ENCODE peak calls at places on chromosomes 2 and 18, in ten cellular contexts. F is spleen, W is uterus, B is sigmoid colon, P is heart left ventricle, G is IMR-90, Y is testis, K is stomach, J is A549, H is tibial nerve. M is an unnamed sample.
A peak's percentile ranks its signal among the peaks of the same experiment; 100 is the strongest.

GRCh38 chr18:63320690-63321265 is 1.2 kb upstream of the BCL2 start:
- DNase-seq in F (peak; percentile 91), W (peak; percentile 55), B (peak; percentile 81), P (peak; percentile 43), G (peak; percentile 32), Y (peak; percentile 69), K (peak; percentile 31), J (peak; percentile 34), H (no peak), M (peak; percentile 17)

GRCh38 chr18:58254873-58255511 is 211.0 kb downstream of the NEDD4L start:
- DNase-seq in F (no peak), W (no peak), B (peak; percentile 73), P (peak; percentile 57), G (peak; percentile 51), Y (no peak), K (no peak), J (no peak), H (no peak), M (no peak)

GRCh38 chr18:11323359-11323819 is 174.0 kb upstream of the PIEZO2 start:
- DNase-seq in F (no peak), W (no peak), B (no peak), P (no peak), G (peak; percentile 72), Y (peak; percentile 38), K (no peak), J (peak; percentile 61), H (no peak), M (no peak)

GRCh38 chr2:119219873-119220272 is 3.8 kb upstream of the STEAP3 start:
- DNase-seq in F (no peak), W (no peak), B (no peak), P (no peak), G (peak; percentile 62), Y (no peak), K (no peak), J (no peak), H (no peak), M (no peak)

GRCh38 chr2:44087714-44088092 is 81.0 kb upstream of the PPM1B start:
- DNase-seq in F (no peak), W (no peak), B (no peak), P (no peak), G (no peak), Y (no peak), K (no peak), J (no peak), H (no peak), M (no peak)

GRCh38 chr2:58918138-58918537 is 677.0 kb upstream of the FANCL start:
- DNase-seq in F (no peak), W (no peak), B (no peak), P (no peak), G (peak; percentile 76), Y (no peak), K (no peak), J (no peak), H (no peak), M (no peak)

GRCh38 chr2:118112771-118113334 is 24.6 kb downstream of the INSIG2 start:
- DNase-seq in F (no peak), W (no peak), B (no peak), P (no peak), G (peak; percentile 71), Y (no peak), K (no peak), J (peak; percentile 71), H (no peak), M (no peak)

GRCh38 chr18:80070825-80071224 is 36.6 kb downstream of the RBFA start:
- DNase-seq in F (no peak), W (no peak), B (no peak), P (no peak), G (no peak), Y (no peak), K (no peak), J (no peak), H (no peak), M (no peak)

GRCh38 chr2:109260886-109261700 is 132.1 kb downstream of the SH3RF3 start:
- DNase-seq in F (peak; percentile 50), W (no peak), B (peak; percentile 19), P (no peak), G (peak; percentile 34), Y (peak; percentile 15), K (no peak), J (peak; percentile 30), H (no peak), M (no peak)

GRCh38 chr2:209519911-209520310 is 96.1 kb downstream of the MAP2 start:
- DNase-seq in F (no peak), W (no peak), B (no peak), P (no peak), G (no peak), Y (no peak), K (no peak), J (no peak), H (no peak), M (no peak)

GRCh38 chr2:159807183-159808037 is 9.4 kb upstream of the CD302 start:
- DNase-seq in F (no peak), W (no peak), B (no peak), P (peak; percentile 14), G (peak; percentile 61), Y (peak; percentile 63), K (peak; percentile 42), J (peak; percentile 72), H (no peak), M (no peak)

GRCh38 chr18:49007663-49008062 is 56.9 kb upstream of the SMAD7 start:
- DNase-seq in F (peak; percentile 42), W (no peak), B (no peak), P (no peak), G (no peak), Y (no peak), K (no peak), J (no peak), H (no peak), M (no peak)

GRCh38 chr2:69151974-69152373 is 139.0 kb downstream of the ANTXR1 start:
- DNase-seq in F (no peak), W (peak; percentile 44), B (no peak), P (no peak), G (no peak), Y (no peak), K (no peak), J (no peak), H (no peak), M (no peak)

GRCh38 chr18:49846263-49846662 is 32.9 kb upstream of the ACAA2 start:
- DNase-seq in F (no peak), W (no peak), B (no peak), P (peak; percentile 25), G (peak; percentile 35), Y (no peak), K (no peak), J (no peak), H (no peak), M (no peak)

GRCh38 chr2:202290316-202290715 is 24.8 kb downstream of the NOP58 start:
- DNase-seq in F (no peak), W (no peak), B (no peak), P (no peak), G (peak; percentile 47), Y (no peak), K (no peak), J (no peak), H (no peak), M (no peak)
- H3K4me1 ChIP-seq in F (no peaks in the 10 kb centered on the region), W (no peaks in the 10 kb centered on the region), B (no peaks in the 10 kb centered on the region), P (no peaks in the 10 kb centered on the region), G (peaks cover 7% of the 10 kb centered on the region), Y (no peaks in the 10 kb centered on the region), K (no peaks in the 10 kb centered on the region), J (no peaks in the 10 kb centered on the region), H (no peaks in the 10 kb centered on the region), M (no peaks in the 10 kb centered on the region)

DNA sequence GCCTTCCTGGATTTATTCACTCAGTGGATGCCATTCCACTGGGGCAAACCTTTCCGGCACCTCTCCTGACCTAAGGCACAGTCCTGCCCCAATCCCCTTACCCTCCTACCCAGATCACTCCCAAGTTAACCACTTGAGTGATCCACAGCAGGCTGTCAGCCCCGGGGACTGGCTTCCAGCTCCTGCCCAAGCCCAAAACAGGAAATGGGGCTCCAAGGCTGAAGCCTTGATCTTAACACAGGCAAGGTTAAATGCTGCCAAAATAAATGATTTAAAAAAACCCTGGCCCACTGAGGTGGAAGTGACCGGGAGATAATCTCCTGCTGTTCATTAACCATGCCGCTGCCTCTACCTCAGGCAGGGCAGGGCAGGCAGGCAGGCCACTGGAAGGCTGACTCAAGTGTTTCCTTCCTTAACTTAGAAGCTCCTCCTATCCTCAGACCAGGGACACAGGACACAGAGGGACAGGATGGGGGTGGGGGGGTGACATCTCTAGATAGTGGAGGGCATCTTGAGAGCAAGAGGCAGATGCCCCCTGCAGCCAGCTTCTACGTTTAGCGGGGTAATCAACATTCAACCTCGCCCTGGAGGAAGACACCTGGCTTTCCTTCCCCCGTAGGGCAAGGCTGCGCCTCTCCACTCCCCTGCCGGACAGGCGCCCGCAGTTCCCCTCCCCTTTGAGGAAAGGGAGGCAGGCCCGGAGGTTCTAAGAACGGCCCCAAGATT is 1.3 kb downstream of the RAB11FIP5 start:
- DNase-seq in F (peak; percentile 83), W (no peak), B (no peak), P (no peak), G (no peak), Y (peak; percentile 18), K (peak; percentile 54), J (peak; percentile 61), H (no peak), M (no peak)
- TF ChIP-seq POLR2A in F (no peak), W (peak; percentile 17), B (no peak), P (no peak), G (no peak), Y (no peak), K (no peak), J (no peak), H (no peak), M (no peak)

GRCh38 chr2:219539926-219540678 is 3.5 kb downstream of the CHPF start:
- DNase-seq in F (no peak), W (no peak), B (no peak), P (no peak), G (no peak), Y (no peak), K (no peak), J (no peak), H (no peak), M (no peak)
- H3K4me1 ChIP-seq in F (peaks cover 38% of the 10 kb centered on the region), W (no peaks in the 10 kb centered on the region), B (peaks cover 26% of the 10 kb centered on the region), P (peaks cover 25% of the 10 kb centered on the region), G (peaks cover 24% of the 10 kb centered on the region), Y (peaks cover 34% of the 10 kb centered on the region), K (peaks cover 52% of the 10 kb centered on the region), J (peaks cover 12% of the 10 kb centered on the region), H (peaks cover 30% of the 10 kb centered on the region), M (peaks cover 19% of the 10 kb centered on the region)

GRCh38 chr18:78672862-78673446 is 306.7 kb upstream of the SALL3 start:
- DNase-seq in F (peak; percentile 49), W (no peak), B (peak; percentile 34), P (no peak), G (no peak), Y (no peak), K (no peak), J (no peak), H (no peak), M (no peak)

GRCh38 chr18:78675231-78675630 is 304.4 kb upstream of the SALL3 start:
- DNase-seq in F (peak; percentile 53), W (no peak), B (no peak), P (no peak), G (no peak), Y (no peak), K (no peak), J (no peak), H (no peak), M (no peak)

GRCh38 chr18:78673516-78674321 is 305.9 kb upstream of the SALL3 start:
- DNase-seq in F (peak; percentile 56), W (no peak), B (peak; percentile 52), P (no peak), G (no peak), Y (no peak), K (no peak), J (no peak), H (no peak), M (no peak)

GRCh38 chr18:78670778-78671405 is 308.7 kb upstream of the SALL3 start:
- DNase-seq in F (peak; percentile 44), W (no peak), B (no peak), P (no peak), G (no peak), Y (no peak), K (no peak), J (no peak), H (no peak), M (no peak)

GRCh38 chr18:78671551-78671950 is 308.1 kb upstream of the SALL3 start:
- DNase-seq in F (no peak), W (no peak), B (no peak), P (no peak), G (no peak), Y (no peak), K (no peak), J (no peak), H (no peak), M (no peak)
- TF ChIP-seq POLR2A in F (no peak), W (no peak), B (no peak), P (no peak), G (no peak), Y (no peak), K (no peak), J (no peak), H (no peak), M (no peak)